ENCODE peak calls at places on chromosomes 13 and 19, in eight cellular contexts. P is uterus, U is body of pancreas, D is AG04449, J is GM23338, R is colonic mucosa, C is heart right ventricle, N is dorsolateral prefrontal cortex. Q is an unnamed sample.

GRCh38 chr13:107124129-107124718 is 556.3 kb upstream of the ARGLU1 start:
- DNase-seq in P (no peak), U (no peak), D (no peak), J (peak), R (no peak), C (no peak), N (no peak), Q (peak)

GRCh38 chr13:47499358-47500150 is 501.5 kb downstream of the SUCLA2 start:
- DNase-seq in P (no peak), U (no peak), D (peak), J (no peak), R (no peak), C (no peak), N (no peak), Q (peak)

GRCh38 chr19:33293255-33294057 is 8.9 kb downstream of the CEBPA start:
- DNase-seq in P (peak), U (peak), D (peak), J (no peak), R (peak), C (no peak), N (no peak), Q (peak)

GRCh38 chr19:47020992-47021496 is 1.4 kb downstream of the NPAS1 start:
- DNase-seq in P (no peak), U (no peak), D (no peak), J (peak), R (no peak), C (no peak), N (no peak), Q (peak)

GRCh38 chr13:89695343-89696257 is 1651.9 kb upstream of the MIR17HG start:
- DNase-seq in P (no peak), U (peak), D (no peak), J (peak), R (peak), C (peak), N (no peak), Q (peak)

GRCh38 chr13:50386527-50387123 is 371.4 kb downstream of the KCNRG start:
- DNase-seq in P (no peak), U (no peak), D (peak), J (peak), R (no peak), C (no peak), N (no peak), Q (peak)

GRCh38 chr13:76316998-76317527 is 569.1 kb downstream of the KCTD12 start:
- DNase-seq in P (no peak), U (no peak), D (no peak), J (no peak), R (no peak), C (no peak), N (no peak), Q (no peak)

GRCh38 chr19:6766357-6767080 is 716 bp downstream of the SH2D3A start:
- DNase-seq in P (no peak), U (peak), D (no peak), J (no peak), R (no peak), C (no peak), N (no peak), Q (no peak)

GRCh38 chr19:16121967-16122366 is 10.3 kb downstream of the RAB8A start:
- DNase-seq in P (no peak), U (no peak), D (no peak), J (no peak), R (no peak), C (no peak), N (no peak), Q (no peak)

GRCh38 chr13:51935326-51936171 is 73.8 kb downstream of the CCDC70 start:
- DNase-seq in P (no peak), U (peak), D (no peak), J (peak), R (peak), C (no peak), N (no peak), Q (no peak)

GRCh38 chr13:80132741-80133601 is 208.0 kb downstream of the SPRY2 start:
- DNase-seq in P (peak), U (peak), D (no peak), J (peak), R (peak), C (peak), N (peak), Q (peak)

GRCh38 chr13:21058361-21058760 is 3.0 kb downstream of the LATS2 start:
- DNase-seq in P (no peak), U (no peak), D (no peak), J (peak), R (peak), C (no peak), N (no peak), Q (peak)

GRCh38 chr13:100584901-100585300 is 3.7 kb downstream of the GGACT start:
- DNase-seq in P (no peak), U (no peak), D (no peak), J (peak), R (no peak), C (no peak), N (no peak), Q (no peak)

GRCh38 chr13:38386421-38386820 is 36.8 kb downstream of the UFM1 start:
- DNase-seq in P (no peak), U (no peak), D (no peak), J (no peak), R (no peak), C (no peak), N (no peak), Q (peak)

GRCh38 chr13:43397110-43397509 is 373.7 kb downstream of the DNAJC15 start:
- DNase-seq in P (no peak), U (no peak), D (peak), J (no peak), R (no peak), C (no peak), N (no peak), Q (peak)

GRCh38 chr13:26045123-26045522 is 6.7 kb downstream of the SHISA2 start:
- DNase-seq in P (no peak), U (no peak), D (no peak), J (no peak), R (no peak), C (no peak), N (no peak), Q (no peak)

GRCh38 chr13:40539954-40540706 is 126.3 kb downstream of the FOXO1 start:
- DNase-seq in P (no peak), U (no peak), D (peak), J (peak), R (no peak), C (no peak), N (no peak), Q (peak)

GRCh38 chr13:93309886-93310520 is 83.4 kb downstream of the GPC6 start:
- DNase-seq in P (no peak), U (no peak), D (no peak), J (no peak), R (no peak), C (no peak), N (no peak), Q (peak)

GRCh38 chr13:26342898-26343297 is 89.0 kb downstream of the CDK8 start:
- DNase-seq in P (no peak), U (no peak), D (no peak), J (no peak), R (no peak), C (no peak), N (no peak), Q (no peak)

GRCh38 chr13:30847697-30848307 is 58.3 kb upstream of the MEDAG start:
- DNase-seq in P (peak), U (no peak), D (peak), J (no peak), R (no peak), C (peak), N (no peak), Q (peak)

GRCh38 chr19:7988307-7988706 is 17.1 kb downstream of the ELAVL1 start:
- DNase-seq in P (no peak), U (no peak), D (no peak), J (no peak), R (no peak), C (no peak), N (no peak), Q (no peak)

GRCh38 chr19:45472557-45473365 is 5.0 kb downstream of the FOSB start:
- DNase-seq in P (no peak), U (peak), D (no peak), J (peak), R (no peak), C (no peak), N (no peak), Q (peak)

GRCh38 chr13:41458187-41458938 is 1.0 kb downstream of the RGCC start:
- DNase-seq in P (no peak), U (peak), D (no peak), J (peak), R (peak), C (no peak), N (peak), Q (no peak)

GRCh38 chr13:27636624-27637288 is 15.1 kb downstream of the POLR1D start:
- DNase-seq in P (no peak), U (no peak), D (no peak), J (no peak), R (no peak), C (no peak), N (no peak), Q (no peak)

GRCh38 chr13:102903659-102904407 is 58.0 kb downstream of the ERCC5 start:
- DNase-seq in P (no peak), U (no peak), D (no peak), J (peak), R (no peak), C (no peak), N (no peak), Q (peak)

GRCh38 chr19:33093420-33094210 is 12.6 kb downstream of the GPATCH1 start:
- DNase-seq in P (no peak), U (no peak), D (no peak), J (no peak), R (no peak), C (no peak), N (no peak), Q (no peak)

GRCh38 chr19:20969498-20969897 is 46.4 kb downstream of the ZNF85 start:
- DNase-seq in P (no peak), U (peak), D (no peak), J (no peak), R (no peak), C (no peak), N (no peak), Q (no peak)

GRCh38 chr13:75196112-75196855 is 285.7 kb downstream of the TBC1D4 start:
- DNase-seq in P (no peak), U (no peak), D (no peak), J (no peak), R (no peak), C (no peak), N (no peak), Q (peak)

GRCh38 chr13:21966014-21966413 is 295.1 kb downstream of the FGF9 start:
- DNase-seq in P (no peak), U (no peak), D (no peak), J (no peak), R (no peak), C (no peak), N (no peak), Q (no peak)

GRCh38 chr13:26468203-26468602 is 89.3 kb upstream of the WASF3 start:
- DNase-seq in P (no peak), U (no peak), D (no peak), J (no peak), R (no peak), C (no peak), N (no peak), Q (no peak)

GRCh38 chr13:78258304-78258703 is 339.7 kb upstream of the EDNRB start:
- DNase-seq in P (no peak), U (no peak), D (no peak), J (no peak), R (no peak), C (no peak), N (no peak), Q (no peak)

GRCh38 chr13:20381401-20381800 is 144.3 kb downstream of the CRYL1 start:
- DNase-seq in P (no peak), U (no peak), D (no peak), J (no peak), R (no peak), C (no peak), N (no peak), Q (no peak)

GRCh38 chr19:38831142-38831605 is 420 bp downstream of the ECH1 start:
- DNase-seq in P (peak), U (peak), D (peak), J (peak), R (peak), C (peak), N (no peak), Q (peak)

GRCh38 chr13:101523732-101524131 is 71.3 kb downstream of the ITGBL1 start:
- DNase-seq in P (no peak), U (no peak), D (no peak), J (no peak), R (no peak), C (peak), N (peak), Q (peak)

GRCh38 chr13:113129480-113129879 is 6.9 kb downstream of the F10 start:
- DNase-seq in P (no peak), U (peak), D (no peak), J (peak), R (no peak), C (no peak), N (no peak), Q (no peak)

GRCh38 chr19:49713236-49713845 is 22.4 kb downstream of the CPT1C start:
- DNase-seq in P (no peak), U (no peak), D (no peak), J (no peak), R (no peak), C (no peak), N (no peak), Q (no peak)

GRCh38 chr19:49716154-49716553 is 25.2 kb downstream of the CPT1C start:
- DNase-seq in P (no peak), U (no peak), D (no peak), J (no peak), R (no peak), C (no peak), N (no peak), Q (no peak)

GRCh38 chr19:49710372-49710951 is 19.5 kb downstream of the CPT1C start:
- DNase-seq in P (no peak), U (no peak), D (no peak), J (no peak), R (no peak), C (no peak), N (no peak), Q (no peak)

GRCh38 chr19:49712397-49712859 is 21.5 kb downstream of the CPT1C start:
- DNase-seq in P (peak), U (peak), D (no peak), J (peak), R (peak), C (peak), N (no peak), Q (peak)
- H3K4me3 ChIP-seq in P (peak), U (no peak), D (no peak), J (no peak), R (no peak), C (peak), N (no peak), Q (peak)

DNA sequence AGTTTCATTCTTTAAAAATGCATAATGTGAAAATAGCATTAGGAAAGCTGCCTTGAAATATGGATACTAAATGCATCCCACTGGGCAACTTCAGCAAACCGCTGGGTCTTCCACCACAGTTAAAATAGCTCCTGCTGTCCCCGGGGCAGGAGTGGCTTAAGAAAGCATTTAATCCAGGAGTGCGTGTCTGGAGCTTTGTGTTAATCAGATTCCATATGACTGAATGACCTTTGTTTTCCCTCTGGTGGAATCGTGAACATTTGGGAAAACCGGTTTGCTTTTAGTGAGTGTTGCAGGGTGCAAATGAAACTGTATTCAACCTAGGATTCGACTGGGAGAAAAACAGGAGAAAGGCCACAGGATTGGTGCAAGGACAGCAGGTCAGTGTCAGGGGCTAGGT is 237.6 kb upstream of the MAB21L1 start:
- DNase-seq in P (no peak), U (no peak), D (no peak), J (no peak), R (no peak), C (no peak), N (no peak), Q (no peak)
- TF ChIP-seq CTCF in P (no peak), U (no peak), D (no peak), J (no peak), R (no peak), C (no peak), N (no peak), Q (no peak)

GRCh38 chr19:42275517-42275916 is 6.5 kb downstream of the CIC start:
- DNase-seq in P (no peak), U (no peak), D (no peak), J (no peak), R (no peak), C (no peak), N (no peak), Q (no peak)
- H3K4me3 ChIP-seq in P (no peak), U (no peak), D (no peak), J (no peak), R (no peak), C (no peak), N (no peak), Q (no peak)

GRCh38 chr19:4109626-4109945 is 14.3 kb downstream of the MAP2K2 start:
- DNase-seq in P (no peak), U (no peak), D (no peak), J (no peak), R (no peak), C (no peak), N (no peak), Q (no peak)
- TF ChIP-seq CTCF in P (no peak), U (no peak), D (no peak), J (no peak), R (no peak), C (no peak), N (no peak), Q (no peak)

Q was measured in AG10803.